ENCODE peak calls at places on chromosomes 4 and X, in five cellular contexts. F is sigmoid colon, R is fibroblast of lung, G is PC-3, X is pancreas. A is an unnamed sample. For H3K9me3, the result is how much of the 10 kb centered on the place peaks cover.

GRCh38 chrX:131747173-131747572 is 203.3 kb downstream of the OR13H1 start:
- DNase-seq in F (peak), R (no peak), G (peak), X (no peak), A (no peak)

GRCh38 chr4:16079046-16079445 is 4.8 kb downstream of the PROM1 start:
- DNase-seq in R (no peak), F (no peak), G (no peak), X (no peak), A (no peak)

GRCh38 chr4:61199869-61200194 is 294 bp upstream of the ADGRL3 start:
- DNase-seq in G (no peak), R (no peak), F (no peak), X (no peak), A (no peak)

GRCh38 chrX:107119281-107119680 is 659 bp upstream of the RBM41 start:
- DNase-seq in X (no peak), F (no peak), R (no peak), G (peak), A (no peak)

GRCh38 chr4:74522251-74522991 is 77.5 kb downstream of the AREG start:
- DNase-seq in R (peak), G (no peak), F (no peak), X (no peak), A (no peak)

GRCh38 chr4:6114181-6114580 is 86.2 kb downstream of the JAKMIP1 start:
- DNase-seq in X (no peak), G (no peak), F (no peak), R (no peak), A (no peak)

GRCh38 chrX:120736989-120737388 is 107.1 kb upstream of the C1GALT1C1 start:
- DNase-seq in G (peak), F (no peak), X (no peak), R (no peak), A (no peak)

GRCh38 chr4:76802546-76803021 is 95.4 kb downstream of the SOWAHB start:
- DNase-seq in R (no peak), G (no peak), X (no peak), F (no peak), A (no peak)

GRCh38 chr4:146059865-146060264 is 115.7 kb upstream of the LSM6 start:
- DNase-seq in X (no peak), R (no peak), F (no peak), G (no peak), A (no peak)

GRCh38 chrX:53685711-53686110 is 808 bp downstream of the HUWE1 start:
- DNase-seq in F (no peak), X (no peak), R (no peak), G (peak), A (no peak)

GRCh38 chr4:47213106-47213505 is 181.7 kb downstream of the GABRB1 start:
- DNase-seq in R (peak), G (no peak), X (no peak), F (no peak), A (no peak)

GRCh38 chrX:119478504-119478903 is 10.3 kb downstream of the SLC25A5 start:
- DNase-seq in R (no peak), X (no peak), F (no peak), G (no peak), A (no peak)

GRCh38 chr4:146235654-146236570 is 21.6 kb downstream of the REELD1 start:
- DNase-seq in X (no peak), F (no peak), G (no peak), R (no peak), A (no peak)

GRCh38 chrX:47321978-47322377 is 48.4 kb upstream of the ZNF157 start:
- DNase-seq in G (no peak), X (no peak), F (peak), R (no peak), A (no peak)

GRCh38 chr4:165355900-165356300 is 22.9 kb upstream of the CPE start:
- DNase-seq in R (peak), F (no peak), G (peak), X (no peak), A (no peak)

GRCh38 chrX:118459494-118459893 is 36.1 kb upstream of the DOCK11 start:
- DNase-seq in G (peak), R (peak), F (no peak), X (no peak), A (no peak)

GRCh38 chr4:83438719-83439118 is 16.9 kb downstream of the HELQ start:
- DNase-seq in F (no peak), R (no peak), G (peak), X (no peak), A (no peak)

GRCh38 chr4:139085141-139085540 is 69.6 kb downstream of the NOCT start:
- DNase-seq in G (peak), X (no peak), R (peak), F (no peak), A (no peak)

GRCh38 chr4:177051473-177052060 is 258.1 kb upstream of the NEIL3 start:
- DNase-seq in G (peak), R (peak), X (no peak), F (no peak), A (no peak)

GRCh38 chr4:113358784-113359183 is 309.3 kb downstream of the ANK2 start:
- DNase-seq in F (no peak), G (peak), X (no peak), R (no peak), A (no peak)

GRCh38 chrX:38806875-38807601 is 5.8 kb downstream of the MID1IP1 start:
- DNase-seq in G (no peak), F (no peak), R (no peak), X (no peak), A (no peak)

GRCh38 chr4:139030614-139031235 is 15.1 kb downstream of the NOCT start:
- DNase-seq in R (peak), F (peak), G (peak), X (no peak), A (peak)

GRCh38 chrX:150887906-150888465 is 10.5 kb downstream of the CD99L2 start:
- DNase-seq in G (peak), F (no peak), X (no peak), R (peak), A (no peak)

GRCh38 chr4:24471623-24472510 is 112.5 kb downstream of the DHX15 start:
- DNase-seq in F (peak), R (no peak), X (peak), G (no peak), A (no peak)

GRCh38 chr4:168796362-168797106 is 213.5 kb downstream of the CBR4 start:
- DNase-seq in G (peak), X (no peak), F (no peak), R (peak), A (no peak)

GRCh38 chr4:82217986-82218715 is 155.6 kb downstream of the HNRNPD start:
- DNase-seq in X (no peak), R (no peak), F (no peak), G (peak), A (no peak)

GRCh38 chrX:48578661-48579128 is 4.4 kb downstream of the RBM3 start:
- DNase-seq in R (no peak), X (no peak), F (no peak), G (no peak), A (no peak)

GRCh38 chr4:41912546-41912945 is 22.7 kb upstream of the TMEM33 start:
- DNase-seq in X (no peak), R (no peak), F (no peak), G (no peak), A (no peak)

GRCh38 chrX:9765737-9766098 is at the start of gene GPR143:
- DNase-seq in R (no peak), G (no peak), F (no peak), X (peak), A (no peak)

DNA sequence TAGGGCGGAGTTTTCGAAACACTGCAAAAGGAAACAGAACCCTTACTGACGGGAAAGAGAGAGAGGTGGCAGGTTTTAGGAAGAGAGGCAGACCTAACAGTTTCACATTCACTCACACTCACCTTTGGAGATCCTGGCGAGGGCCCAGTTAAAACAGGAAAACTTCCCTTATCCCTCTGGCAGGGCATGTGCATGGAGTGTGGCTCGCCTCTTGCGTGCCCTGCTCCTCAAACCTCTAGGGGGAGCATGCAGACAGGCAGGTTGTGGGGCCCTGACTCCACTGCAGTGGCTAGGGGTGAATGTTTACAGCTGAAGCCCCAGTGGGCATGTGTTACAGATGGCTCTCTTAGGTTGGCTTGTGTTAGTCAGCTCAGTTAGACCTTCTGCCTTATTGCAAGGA is 451.5 kb downstream of the UBE2NL start:
- DNase-seq in R (no peak), G (peak), F (no peak), X (no peak), A (no peak)
- H3K9me3 ChIP-seq in R (under half), G (under half), F (under half), X (under half), A (under half)

GRCh38 chrX:434946-435345 is 48.2 kb upstream of the PPP2R3B start:
- DNase-seq in X (no peak), F (peak), R (no peak), G (no peak), A (no peak)
- H3K9me3 ChIP-seq in X (under half), F (under half), R (under half), G (under half), A (under half)

DNA sequence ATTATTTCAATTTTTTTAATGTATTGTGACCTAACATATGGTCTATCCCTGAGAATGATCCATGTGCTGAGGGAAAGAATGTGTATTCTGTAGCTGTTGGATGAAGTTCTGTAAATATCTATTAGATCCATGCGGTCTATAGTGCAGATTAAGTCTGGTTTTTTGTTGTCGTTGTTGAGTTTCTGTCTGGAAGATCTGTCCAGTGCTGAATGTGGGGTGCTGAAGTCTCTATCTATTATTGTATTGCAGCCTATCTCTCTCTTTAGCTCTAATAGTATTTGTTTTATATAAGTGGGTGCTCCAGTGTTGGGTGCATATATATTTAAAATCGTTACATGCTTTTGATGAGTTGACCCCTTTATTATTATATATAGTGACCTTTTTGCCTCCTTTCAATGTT is 26.2 kb upstream of the PAGE3 start:
- DNase-seq in F (no peak), X (no peak), R (no peak), G (no peak), A (no peak)
- H3K9me3 ChIP-seq in F (under half), X (under half), R (under half), G (under half), A (under half)

GRCh38 chr4:7571001-7571400 is 136.3 kb upstream of the PSAPL1 start:
- DNase-seq in R (no peak), G (no peak), F (no peak), X (no peak), A (no peak)

GRCh38 chr4:7570156-7570778 is 135.5 kb upstream of the PSAPL1 start:
- DNase-seq in R (no peak), X (no peak), G (no peak), F (no peak), A (no peak)

GRCh38 chr4:7575426-7575825 is 140.7 kb upstream of the PSAPL1 start:
- DNase-seq in R (no peak), X (no peak), G (no peak), F (no peak), A (no peak)

GRCh38 chr4:7571736-7572135 is 137.0 kb upstream of the PSAPL1 start:
- DNase-seq in F (no peak), G (no peak), R (no peak), X (no peak), A (no peak)

DNA sequence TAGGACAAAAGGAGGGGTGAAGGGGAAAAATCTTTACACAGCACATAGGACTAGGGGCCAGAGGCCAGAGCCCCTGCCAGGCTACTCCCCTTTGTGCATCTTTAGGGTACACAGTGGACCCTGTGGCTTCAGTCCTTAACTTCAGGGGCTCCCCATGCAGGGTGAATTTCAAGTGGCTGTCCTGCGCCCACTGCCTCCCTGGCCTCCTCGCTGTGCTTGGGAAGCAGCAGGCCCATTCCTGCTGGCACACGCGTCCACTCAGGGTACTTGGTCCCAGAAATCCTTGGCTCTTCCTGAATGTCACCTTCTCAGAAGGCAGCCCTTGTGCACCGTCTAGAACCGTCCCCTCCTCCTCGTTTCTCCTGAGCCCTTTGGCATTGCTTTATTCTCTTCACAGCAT is 139.0 kb upstream of the PSAPL1 start:
- DNase-seq in G (no peak), X (no peak), R (no peak), F (no peak), A (no peak)
- H3K9me3 ChIP-seq in G (under half), X (under half), R (under half), F (under half), A (under half)

GRCh38 chrX:40100141-40100536 is 2.4 kb upstream of the BCOR start:
- DNase-seq in R (no peak), X (peak), G (peak), F (no peak), A (no peak)
- H3K9me3 ChIP-seq in R (under half), X (under half), G (under half), F (under half), A (under half)

GRCh38 chr4:40281913-40282312 is 53.2 kb upstream of the CHRNA9 start:
- DNase-seq in X (no peak), G (no peak), R (no peak), F (peak), A (no peak)
- H3K9me3 ChIP-seq in X (under half), G (under half), R (under half), F (under half), A (under half)

GRCh38 chr4:119268466-119268865 is 53.5 kb downstream of the FABP2 start:
- DNase-seq in G (no peak), R (no peak), F (no peak), X (no peak), A (no peak)
- H3K9me3 ChIP-seq in G (under half), R (under half), F (under half), X (under half), A (under half)

GRCh38 chrX:77085372-77085771 is 361.8 kb upstream of the FGF16 start:
- DNase-seq in G (peak), F (no peak), R (no peak), X (no peak), A (no peak)
- H3K9me3 ChIP-seq in G (under half), F (under half), R (under half), X (under half), A (under half)

A was measured in T-helper 17 cell.